ENCODE peak calls at places on chromosome 20, in ten cellular contexts. Q is WTC11, T is dorsolateral prefrontal cortex, V is fibroblast of lung, U is A549, N is D721Med, M is ovary, S is heart right ventricle, G is natural killer cell, Z is HFFc6. A is an unnamed sample.

GRCh38 chr20:15265910-15266309 is 928.5 kb upstream of the FLRT3 start:
- DNase-seq in G (no peak), Q (no peak), Z (no peak), V (no peak), U (no peak), M (no peak), T (no peak), N (no peak), S (no peak), A (no peak)

GRCh38 chr20:36133821-36134220 is 20.7 kb upstream of the EPB41L1 start:
- DNase-seq in M (no peak), S (no peak), Q (no peak), U (no peak), Z (no peak), N (no peak), G (no peak), T (no peak), V (no peak), A (no peak)

GRCh38 chr20:51650685-51651134 is 108.2 kb upstream of the NFATC2 start:
- DNase-seq in Q (no peak), U (no peak), T (no peak), S (no peak), G (no peak), V (peak), N (no peak), M (no peak), Z (peak), A (no peak)

GRCh38 chr20:64244870-64245603 is 10.5 kb upstream of the PCMTD2 start:
- DNase-seq in N (no peak), G (no peak), T (no peak), V (no peak), U (no peak), M (peak), S (no peak), Z (no peak), Q (no peak), A (no peak)

GRCh38 chr20:6295477-6296256 is 172.8 kb upstream of the FERMT1 start:
- DNase-seq in Z (no peak), U (no peak), M (no peak), V (no peak), Q (no peak), T (no peak), N (no peak), G (no peak), S (no peak), A (no peak)

GRCh38 chr20:12394786-12395185 is 477.1 kb downstream of the BTBD3 start:
- DNase-seq in G (no peak), S (no peak), N (no peak), Q (peak), T (no peak), M (no peak), U (no peak), V (no peak), Z (no peak), A (no peak)

GRCh38 chr20:8205996-8206395 is 73.9 kb downstream of the PLCB1 start:
- DNase-seq in Z (no peak), N (no peak), M (no peak), U (no peak), V (no peak), Q (no peak), T (no peak), G (no peak), S (no peak), A (no peak)

GRCh38 chr20:62824476-62825287 is 7.8 kb downstream of the COL9A3 start:
- DNase-seq in Q (peak), M (peak), G (no peak), S (peak), N (peak), T (no peak), V (peak), Z (no peak), U (no peak), A (no peak)

GRCh38 chr20:58043122-58043865 is 185.2 kb downstream of the ANKRD60 start:
- DNase-seq in M (no peak), G (no peak), N (no peak), V (no peak), S (no peak), U (no peak), Q (no peak), Z (no peak), T (no peak), A (no peak)

GRCh38 chr20:51121901-51122412 is 99.0 kb upstream of the KCNG1 start:
- DNase-seq in M (no peak), Q (no peak), Z (peak), N (no peak), V (peak), S (no peak), U (peak), G (no peak), T (peak), A (no peak)

GRCh38 chr20:58554541-58554940 is 39.3 kb upstream of the APCDD1L start:
- DNase-seq in T (no peak), Z (no peak), Q (no peak), U (no peak), G (no peak), V (no peak), S (no peak), M (no peak), N (no peak), A (no peak)

GRCh38 chr20:32218156-32218900 is 10.6 kb downstream of the POFUT1 start:
- DNase-seq in G (no peak), N (no peak), U (no peak), V (no peak), M (no peak), T (no peak), Q (no peak), Z (no peak), S (no peak), A (no peak)

GRCh38 chr20:13430346-13431002 is 208.3 kb downstream of the TASP1 start:
- DNase-seq in G (no peak), V (no peak), Q (no peak), T (no peak), M (no peak), Z (no peak), U (no peak), N (no peak), S (no peak), A (peak)

GRCh38 chr20:20926222-20926905 is 179.8 kb downstream of the LINC00237 start:
- DNase-seq in Q (no peak), Z (no peak), U (no peak), T (no peak), V (no peak), M (no peak), G (no peak), S (no peak), N (no peak), A (no peak)

GRCh38 chr20:63808145-63808724 is 22.8 kb downstream of the ZBTB46 start:
- DNase-seq in Z (no peak), T (no peak), G (no peak), U (no peak), V (no peak), M (no peak), S (no peak), Q (no peak), N (no peak), A (no peak)

GRCh38 chr20:50029697-50030428 is 47.1 kb downstream of the SNAI1 start:
- DNase-seq in S (peak), Z (peak), G (no peak), V (peak), M (peak), T (no peak), Q (no peak), U (peak), N (no peak), A (no peak)

GRCh38 chr20:41453006-41453950 is 86.7 kb upstream of the EMILIN3 start:
- DNase-seq in U (no peak), T (peak), S (no peak), N (no peak), G (no peak), M (no peak), Q (no peak), V (no peak), Z (no peak), A (no peak)

GRCh38 chr20:24565952-24566351 is 96.5 kb downstream of the SYNDIG1 start:
- DNase-seq in Q (no peak), V (no peak), Z (no peak), M (no peak), T (no peak), G (no peak), U (no peak), S (no peak), N (no peak), A (no peak)

GRCh38 chr20:43900062-43900461 is 14.6 kb upstream of the TOX2 start:
- DNase-seq in M (no peak), U (no peak), Q (no peak), T (no peak), N (no peak), V (peak), Z (no peak), S (no peak), G (no peak), A (no peak)

GRCh38 chr20:2137552-2138201 is 36.0 kb downstream of the STK35 start:
- DNase-seq in G (no peak), S (no peak), M (no peak), T (no peak), V (peak), Z (peak), N (no peak), Q (no peak), U (no peak), A (no peak)

GRCh38 chr20:43765933-43766332 is 39.1 kb upstream of the GTSF1L start:
- DNase-seq in M (no peak), Z (no peak), S (no peak), V (no peak), T (peak), U (no peak), G (no peak), Q (no peak), N (no peak), A (no peak)

GRCh38 chr20:57638173-57638894 is 18.1 kb upstream of the ZBP1 start:
- DNase-seq in Q (no peak), U (no peak), V (no peak), S (no peak), G (no peak), Z (no peak), T (no peak), N (no peak), M (no peak), A (no peak)

GRCh38 chr20:52251137-52251700 is 59.6 kb upstream of the ZFP64 start:
- DNase-seq in T (no peak), V (no peak), N (no peak), S (no peak), M (no peak), Z (no peak), U (no peak), G (no peak), Q (no peak), A (no peak)

GRCh38 chr20:15288076-15288475 is 950.7 kb upstream of the FLRT3 start:
- DNase-seq in G (no peak), S (no peak), V (no peak), M (no peak), N (no peak), Q (no peak), U (no peak), Z (no peak), T (peak), A (no peak)

GRCh38 chr20:21450572-21450971 is 53.2 kb upstream of the NKX2-4 start:
- DNase-seq in Z (peak), Q (no peak), N (no peak), U (no peak), S (no peak), V (no peak), T (no peak), M (no peak), G (no peak), A (no peak)

GRCh38 chr20:59205044-59205443 is 41.4 kb downstream of the ZNF831 start:
- DNase-seq in V (no peak), Q (no peak), Z (no peak), M (no peak), T (no peak), S (no peak), U (no peak), G (no peak), N (no peak), A (no peak)

GRCh38 chr20:38337561-38338140 is 8.6 kb upstream of the LBP start:
- DNase-seq in U (peak), Z (peak), Q (peak), M (no peak), G (no peak), S (peak), T (no peak), N (no peak), V (no peak), A (no peak)
- TF ChIP-seq CTCF in U (peak), Z (peak), Q (peak), M (no peak), G (no peak), S (peak), T (peak), N (peak), V (peak), A (peak)

GRCh38 chr20:45890997-45891983 is at the start of the genes CTSA and NEURL2:
- DNase-seq in N (peak), M (peak), Q (peak), T (peak), U (peak), V (peak), Z (peak), S (peak), G (peak), A (peak)
- TF ChIP-seq CTCF in N (peak), M (no peak), Q (no peak), T (peak), U (no peak), V (no peak), Z (no peak), S (no peak), G (no peak), A (no peak)

GRCh38 chr20:38304845-38305447 is 990 bp downstream of the BPI start:
- DNase-seq in N (no peak), T (no peak), S (no peak), G (no peak), V (peak), Z (peak), M (no peak), U (peak), Q (peak), A (peak)
- TF ChIP-seq CTCF in N (peak), T (peak), S (peak), G (no peak), V (peak), Z (peak), M (no peak), U (peak), Q (peak), A (peak)

DNA sequence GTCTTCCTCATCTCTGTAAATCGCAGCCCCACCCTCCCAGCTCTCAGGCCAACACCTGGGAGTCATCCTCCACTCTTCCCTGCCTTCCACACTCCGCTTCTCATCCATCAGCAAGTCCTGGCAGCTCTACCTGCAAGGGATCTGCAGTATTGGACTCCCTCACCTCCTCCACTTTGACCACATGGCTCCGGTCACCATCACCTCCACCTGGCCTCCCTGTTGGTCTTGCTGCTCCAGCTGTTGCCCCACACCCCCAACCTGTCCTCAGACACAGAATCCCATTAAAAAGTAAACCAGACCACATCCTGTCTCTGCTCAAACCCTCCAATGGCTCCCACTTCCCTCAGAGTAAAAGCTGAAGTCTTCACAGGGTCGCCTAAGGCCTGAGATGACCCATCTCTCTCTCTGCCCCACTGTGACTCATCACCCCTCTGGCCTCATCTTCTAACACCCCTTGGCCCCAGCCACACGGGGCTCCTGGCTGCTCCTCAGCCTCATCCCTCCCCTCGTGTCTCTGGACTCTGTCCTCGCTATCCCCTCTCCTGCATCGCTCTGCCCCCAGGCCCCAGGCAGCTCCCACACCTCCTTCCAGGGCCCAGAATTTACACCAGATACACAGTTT is 185.1 kb upstream of the SULF2 start:
- DNase-seq in Q (no peak), U (no peak), N (no peak), M (no peak), T (no peak), V (no peak), Z (no peak), S (no peak), G (no peak), A (no peak)
- TF ChIP-seq CTCF in Q (no peak), U (no peak), N (no peak), M (no peak), T (no peak), V (no peak), Z (no peak), S (no peak), G (no peak), A (no peak)